ENCODE peak calls at places on chromosomes 3 and 15, in six cellular contexts. F is LoVo; N is glutamatergic neuron; E is activated CD4-positive, alpha-beta T cell treated with anti-CD3 and anti-CD28 coated beads, Interleukin-2, amount 50 U/mL, for 4 hours; Q is body of pancreas; W is stomach. B is an unnamed sample.

GRCh38 chr15:44130778-44131177 is 64.3 kb downstream of the FRMD5 start:
- DNase-seq in F (no peak), N (no peak), E (no peak), Q (no peak), W (no peak), B (no peak)

GRCh38 chr15:52523192-52523591 is 5.5 kb downstream of the MYO5A start:
- DNase-seq in F (no peak), N (no peak), E (no peak), Q (no peak), W (no peak), B (no peak)

GRCh38 chr3:74426571-74426970 is 187.9 kb downstream of the CNTN3 start:
- DNase-seq in F (no peak), N (no peak), E (no peak), Q (no peak), W (no peak), B (no peak)

GRCh38 chr15:69160976-69161877 is 792 bp downstream of the GLCE start:
- DNase-seq in F (peak; percentile 48), N (peak; percentile 50), E (peak; percentile 5), Q (peak; percentile 35), W (peak; percentile 29), B (no peak)

GRCh38 chr3:127002195-127003174 is 19.6 kb downstream of the PLXNA1 start:
- DNase-seq in F (no peak), N (peak; percentile 61), E (no peak), Q (peak; percentile 68), W (peak; percentile 71), B (peak; percentile 89)

GRCh38 chr15:84859143-84859542 is 25.3 kb upstream of the SLC28A1 start:
- DNase-seq in F (peak; percentile 88), N (no peak), E (no peak), Q (no peak), W (peak; percentile 71), B (peak; percentile 57)

GRCh38 chr3:120496278-120496975 is 45.6 kb upstream of the FSTL1 start:
- DNase-seq in F (no peak), N (no peak), E (no peak), Q (no peak), W (no peak), B (no peak)

GRCh38 chr3:63863150-63864007 is at the start of the genes ATXN7 and THOC7:
- DNase-seq in F (peak; percentile 55), N (peak; percentile 82), E (peak; percentile 66), Q (peak; percentile 77), W (peak; percentile 79), B (peak; percentile 74)

GRCh38 chr3:31903686-31904431 is 77.2 kb downstream of the OSBPL10 start:
- DNase-seq in F (peak; percentile 42), N (no peak), E (no peak), Q (no peak), W (no peak), B (no peak)

GRCh38 chr3:39284457-39284881 is 4.6 kb upstream of the CX3CR1 start:
- DNase-seq in F (no peak), N (no peak), E (no peak), Q (no peak), W (no peak), B (no peak)

GRCh38 chr15:84937144-84937543 is 44.5 kb upstream of the PDE8A start:
- DNase-seq in F (no peak), N (no peak), E (no peak), Q (no peak), W (no peak), B (no peak)

GRCh38 chr15:60797444-60798040 is 318.6 kb upstream of the ICE2 start:
- DNase-seq in F (no peak), N (no peak), E (no peak), Q (no peak), W (no peak), B (no peak)

GRCh38 chr3:102478160-102478559 is 43.3 kb downstream of the ZPLD1 start:
- DNase-seq in F (no peak), N (no peak), E (no peak), Q (no peak), W (no peak), B (no peak)

GRCh38 chr3:14540821-14541385 is 761 bp upstream of the GRIP2 start:
- DNase-seq in F (no peak), N (peak; percentile 10), E (no peak), Q (no peak), W (no peak), B (no peak)

GRCh38 chr3:56917740-56918568 is 116.2 kb upstream of the ARHGEF3 start:
- DNase-seq in F (no peak), N (no peak), E (no peak), Q (no peak), W (no peak), B (no peak)

GRCh38 chr3:3392946-3393345 is 213.5 kb upstream of the CRBN start:
- DNase-seq in F (no peak), N (no peak), E (no peak), Q (no peak), W (no peak), B (no peak)

GRCh38 chr3:66642015-66642414 is 141.2 kb upstream of the LRIG1 start:
- DNase-seq in F (peak; percentile 46), N (no peak), E (no peak), Q (no peak), W (no peak), B (no peak)

GRCh38 chr3:17151598-17152373 is 267.0 kb downstream of the PLCL2 start:
- DNase-seq in F (no peak), N (no peak), E (peak; percentile 84), Q (no peak), W (peak; percentile 36), B (no peak)

GRCh38 chr3:127287840-127288239 is at the start of gene PRR20G:
- DNase-seq in F (no peak), N (no peak), E (no peak), Q (no peak), W (no peak), B (no peak)

GRCh38 chr3:105823149-105823866 is 45.5 kb downstream of the CBLB start:
- DNase-seq in F (peak; percentile 44), N (no peak), E (peak; percentile 23), Q (no peak), W (no peak), B (no peak)

GRCh38 chr3:158420654-158421396 is 150.2 kb upstream of the MLF1 start:
- DNase-seq in F (no peak), N (no peak), E (no peak), Q (no peak), W (no peak), B (no peak)

GRCh38 chr15:41838400-41838897 is at the start of gene PLA2G4B:
- DNase-seq in F (peak; percentile 56), N (no peak), E (no peak), Q (peak; percentile 36), W (peak; percentile 87), B (peak; percentile 89)

GRCh38 chr15:67805871-67806538 is 19.3 kb upstream of the SKOR1 start:
- DNase-seq in F (no peak), N (no peak), E (no peak), Q (no peak), W (peak; percentile 10), B (no peak)

GRCh38 chr3:50242778-50243551 is 7.0 kb downstream of the GNAI2 start:
- DNase-seq in F (no peak), N (no peak), E (peak; percentile 37), Q (no peak), W (peak; percentile 50), B (peak; percentile 80)

GRCh38 chr3:192597511-192597910 is 129.8 kb downstream of the FGF12 start:
- DNase-seq in F (no peak), N (no peak), E (no peak), Q (no peak), W (peak; percentile 75), B (no peak)

GRCh38 chr3:181782306-181782924 is 70.7 kb downstream of the SOX2 start:
- DNase-seq in F (no peak), N (no peak), E (no peak), Q (no peak), W (no peak), B (no peak)

GRCh38 chr3:168071535-168071934 is 24.2 kb downstream of the GOLIM4 start:
- DNase-seq in F (peak; percentile 59), N (no peak), E (no peak), Q (no peak), W (no peak), B (no peak)

GRCh38 chr3:73228425-73228824 is 167.0 kb downstream of the EBLN2 start:
- DNase-seq in F (no peak), N (no peak), E (no peak), Q (no peak), W (no peak), B (no peak)

GRCh38 chr15:99347609-99348008 is 96.3 kb downstream of the LRRC28 start:
- DNase-seq in F (no peak), N (no peak), E (no peak), Q (no peak), W (no peak), B (no peak)

GRCh38 chr3:172658344-172659245 is 52.3 kb downstream of the NCEH1 start:
- DNase-seq in F (peak; percentile 68), N (no peak), E (no peak), Q (peak; percentile 27), W (no peak), B (no peak)

GRCh38 chr3:31170932-31171670 is 276.6 kb upstream of the GADL1 start:
- DNase-seq in F (peak; percentile 22), N (no peak), E (no peak), Q (no peak), W (no peak), B (no peak)

GRCh38 chr3:77014236-77014635 is 25.7 kb upstream of the ROBO2 start:
- DNase-seq in F (no peak), N (no peak), E (no peak), Q (no peak), W (no peak), B (no peak)

GRCh38 chr3:48273594-48274211 is 32.8 kb downstream of the ZNF589 start:
- DNase-seq in F (peak; percentile 63), N (peak; percentile 60), E (peak; percentile 41), Q (peak; percentile 70), W (peak; percentile 57), B (peak; percentile 66)

GRCh38 chr3:145243875-145244274 is 917.1 kb downstream of the PLOD2 start:
- DNase-seq in F (no peak), N (no peak), E (no peak), Q (no peak), W (no peak), B (no peak)